ENCODE peak calls at places on chromosome 22, in five cellular contexts. K, N, O, X and E are unnamed samples.

GRCh38 chr22:40426671-40427070 is 56.3 kb downstream of the SGSM3 start:
- DNase-seq in K (no peak), N (no peak), O (peak; percentile 53), X (no peak), E (no peak)

GRCh38 chr22:22207845-22208564 is 36.6 kb upstream of the VPREB1 start:
- DNase-seq in K (peak; percentile 71), N (peak; percentile 36), O (peak; percentile 52), X (peak; percentile 90), E (peak; percentile 56)

GRCh38 chr22:39877079-39877682 is 16.4 kb downstream of the ENTHD1 start:
- DNase-seq in K (no peak), N (no peak), O (no peak), X (no peak), E (no peak)

GRCh38 chr22:30905696-30906341 is 62.8 kb downstream of the MORC2 start:
- DNase-seq in K (no peak), N (no peak), O (no peak), X (no peak), E (no peak)

GRCh38 chr22:29143848-29144785 is 61.6 kb upstream of the EMID1 start:
- DNase-seq in K (no peak), N (no peak), O (no peak), X (no peak), E (no peak)

GRCh38 chr22:22357024-22357868 is 112.7 kb downstream of the VPREB1 start:
- DNase-seq in K (peak; percentile 91), N (peak; percentile 41), O (peak; percentile 58), X (peak; percentile 89), E (peak; percentile 78)

GRCh38 chr22:43270314-43270908 is 72.8 kb downstream of the SCUBE1 start:
- DNase-seq in K (peak; percentile 90), N (peak; percentile 51), O (peak; percentile 44), X (peak; percentile 6), E (no peak)

GRCh38 chr22:27871306-27872014 is 47.6 kb downstream of the PITPNB start:
- DNase-seq in K (no peak), N (no peak), O (no peak), X (no peak), E (no peak)

GRCh38 chr22:45497746-45498145 is 4.9 kb upstream of the FBLN1 start:
- DNase-seq in K (no peak), N (no peak), O (no peak), X (no peak), E (no peak)

GRCh38 chr22:48500481-48501230 is 1327.0 kb downstream of the BRD1 start:
- DNase-seq in K (peak; percentile 55), N (no peak), O (no peak), X (peak; percentile 2), E (no peak)

DNA sequence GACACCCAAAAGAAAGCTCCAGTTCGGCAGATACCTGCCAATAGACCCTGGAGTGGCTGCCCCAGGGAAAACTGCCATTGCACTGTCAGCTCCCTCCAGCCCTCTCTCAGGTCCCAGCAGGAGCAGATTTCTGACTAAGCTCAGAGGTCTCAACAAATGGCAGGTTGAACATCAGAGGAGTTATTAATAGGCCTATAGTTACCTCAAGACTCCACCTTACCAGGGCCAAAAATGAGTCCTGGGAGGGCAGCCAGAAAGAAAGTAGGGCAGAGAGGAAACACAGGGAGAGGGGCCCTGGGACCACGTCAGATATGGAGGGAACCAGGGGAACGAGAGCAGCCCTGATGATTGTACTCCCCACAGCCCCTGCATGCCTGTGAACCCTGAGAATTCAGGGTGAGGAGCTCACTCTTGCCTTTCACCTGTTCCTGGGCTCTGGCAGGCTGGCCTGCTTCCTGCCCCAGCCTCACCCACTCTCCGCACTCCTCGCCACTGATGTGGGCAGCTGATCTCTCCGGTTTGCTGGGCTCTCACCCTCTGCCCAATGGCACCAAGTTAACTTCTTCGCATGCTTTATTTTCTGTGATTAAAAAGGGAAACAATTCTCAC is 4.3 kb upstream of the RGL4 start:
- DNase-seq in K (no peak), N (no peak), O (no peak), X (no peak), E (no peak)
- H2BK12ac ChIP-seq in K (no peak overlapping the region), N (no peak overlapping the region), O (no peak overlapping the region), X (no peak overlapping the region), E (no peak overlapping the region)

GRCh38 chr22:34161724-34162123 is 241.4 kb upstream of the LARGE1 start:
- DNase-seq in K (no peak), N (no peak), O (no peak), X (no peak), E (no peak)

GRCh38 chr22:34160117-34160758 is 240.0 kb upstream of the LARGE1 start:
- DNase-seq in K (peak; percentile 33), N (no peak), O (no peak), X (no peak), E (no peak)
- H2BK12ac ChIP-seq in K (no peak overlapping the region), N (no peak overlapping the region), O (no peak overlapping the region), X (no peak overlapping the region), E (no peak overlapping the region)

DNA sequence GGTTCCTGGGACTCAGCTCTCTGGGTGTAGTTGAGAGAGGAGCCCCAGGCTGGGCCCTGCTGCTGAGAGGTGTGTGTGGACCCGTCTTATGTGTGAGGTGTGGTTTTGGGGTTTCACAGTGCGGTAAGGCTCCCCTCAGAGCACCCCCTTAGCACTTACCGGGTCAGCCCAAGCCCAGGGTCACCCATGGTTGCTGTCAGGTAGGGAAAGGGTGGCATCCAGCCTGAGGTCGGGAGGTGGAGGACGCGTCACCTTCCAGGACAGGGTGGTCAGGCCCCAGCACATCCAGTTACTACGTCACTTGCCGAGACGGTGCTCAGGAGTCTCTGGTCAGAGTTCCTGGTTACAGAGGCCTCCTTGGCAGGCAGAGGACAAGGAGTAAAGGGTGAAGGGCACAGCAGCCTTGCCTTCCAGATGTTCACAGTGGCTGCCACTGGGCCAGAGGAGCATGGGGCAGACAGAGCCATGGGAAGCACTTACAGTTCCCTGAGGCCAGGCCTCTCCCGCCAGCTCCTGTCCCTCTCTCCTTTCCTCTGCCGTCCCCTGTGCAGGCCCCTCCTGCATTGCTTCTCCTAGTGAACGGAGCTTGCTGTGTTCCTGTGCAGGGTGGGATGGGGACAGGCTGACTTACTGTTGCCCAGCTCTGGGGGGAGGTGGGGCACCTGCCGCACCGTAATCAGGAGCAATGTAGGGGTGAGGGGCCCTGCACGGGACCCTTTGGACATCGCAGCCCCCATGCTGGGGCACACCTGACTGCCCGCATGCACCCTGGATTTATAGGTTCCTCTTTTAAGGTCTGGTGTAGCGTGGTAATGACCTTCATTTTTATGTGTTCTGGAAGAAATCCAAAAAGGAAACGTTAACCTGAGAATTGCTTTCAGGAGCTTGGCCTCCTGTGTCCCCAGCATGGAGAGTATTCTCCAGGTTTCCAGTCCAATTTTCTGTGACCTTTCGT is 285.9 kb downstream of the TBC1D22A start:
- DNase-seq in K (no peak), N (no peak), O (no peak), X (no peak), E (no peak)
- H2BK12ac ChIP-seq in K (no peak overlapping the region), N (no peak overlapping the region), O (no peak overlapping the region), X (no peak overlapping the region), E (no peak overlapping the region)

GRCh38 chr22:37604074-37604473 is 4.6 kb upstream of the GGA1 start:
- DNase-seq in K (no peak), N (no peak), O (no peak), X (no peak), E (no peak)

GRCh38 chr22:37594237-37594636 is 14.3 kb upstream of the LGALS2 start:
- DNase-seq in K (no peak), N (no peak), O (no peak), X (no peak), E (no peak)

GRCh38 chr22:37601540-37602442 is 6.8 kb upstream of the GGA1 start:
- DNase-seq in K (peak; percentile 95), N (peak; percentile 65), O (peak; percentile 16), X (peak; percentile 59), E (peak; percentile 50)

GRCh38 chr22:37601203-37601539 is 7.5 kb upstream of the GGA1 start:
- DNase-seq in K (no peak), N (no peak), O (no peak), X (no peak), E (no peak)

DNA sequence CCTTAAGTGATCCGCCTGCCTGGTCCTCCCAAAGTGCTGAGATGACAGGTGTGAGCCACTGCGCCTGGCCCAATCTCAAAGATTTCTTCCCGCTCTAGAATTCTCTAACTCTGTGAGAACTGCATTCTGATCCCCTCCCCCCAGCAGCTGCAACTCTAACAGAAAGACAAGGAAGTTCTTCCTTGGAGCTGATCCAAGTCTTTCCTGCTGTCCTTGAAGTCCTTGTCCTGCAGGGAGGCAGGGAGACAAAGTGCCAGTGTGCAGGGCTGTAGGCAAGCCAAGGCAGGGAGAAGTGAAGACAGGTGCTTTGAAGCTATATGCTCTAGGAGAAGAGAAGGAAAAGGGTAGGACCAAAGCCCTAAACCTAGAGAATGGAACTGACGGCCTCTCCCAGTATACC is 9.5 kb upstream of the GGA1 start:
- DNase-seq in K (no peak), N (no peak), O (peak; percentile 35), X (no peak), E (no peak)
- H2BK12ac ChIP-seq in K (no peak overlapping the region), N (no peak overlapping the region), O (no peak overlapping the region), X (no peak overlapping the region), E (no peak overlapping the region)